ENCODE peak calls at places on chromosome 6, in six cellular contexts. B is NCI-H1092, L is left ventricle myocardium superior, I is A172, U is fibroblast of villous mesenchyme, J is PC-9. A is an unnamed sample.

GRCh38 chr6:170102038-170102437 is 188.8 kb downstream of the DLL1 start:
- DNase-seq in J (no peak), L (no peak), I (no peak), U (no peak), B (no peak), A (no peak)

GRCh38 chr6:6721606-6722005 is 133.1 kb downstream of the LY86 start:
- DNase-seq in B (no peak), I (no peak), L (no peak), U (no peak), J (no peak), A (no peak)

GRCh38 chr6:127956260-127956888 is 55.5 kb upstream of the THEMIS start:
- DNase-seq in B (no peak), U (no peak), J (no peak), I (peak), L (no peak), A (no peak)

GRCh38 chr6:73612611-73613010 is 41.2 kb downstream of the SLC17A5 start:
- DNase-seq in I (no peak), B (no peak), L (no peak), U (no peak), J (no peak), A (no peak)

GRCh38 chr6:47780510-47781356 is 1.1 kb upstream of the OPN5 start:
- DNase-seq in L (peak), J (peak), U (peak), B (peak), I (peak), A (peak)

GRCh38 chr6:69647726-69648125 is 149.1 kb downstream of the LMBRD1 start:
- DNase-seq in B (no peak), L (no peak), J (no peak), I (no peak), U (no peak), A (no peak)

GRCh38 chr6:37320649-37321048 is 33.1 kb upstream of the RNF8 start:
- DNase-seq in L (no peak), I (no peak), U (no peak), B (no peak), J (no peak), A (no peak)

GRCh38 chr6:169529931-169530761 is 171.7 kb downstream of the WDR27 start:
- DNase-seq in B (peak), U (peak), J (no peak), I (no peak), L (peak), A (no peak)

GRCh38 chr6:2940851-2941250 is 30.5 kb downstream of the SERPINB6 start:
- DNase-seq in U (no peak), J (no peak), B (no peak), I (no peak), L (no peak), A (no peak)

GRCh38 chr6:91669154-91669903 is 1082.5 kb upstream of the MAP3K7 start:
- DNase-seq in J (no peak), I (no peak), B (peak), L (no peak), U (no peak), A (no peak)

GRCh38 chr6:28161410-28162079 is 19.9 kb downstream of the ZKSCAN8 start:
- DNase-seq in B (no peak), J (peak), U (peak), I (peak), L (peak), A (peak)

GRCh38 chr6:35215665-35216411 is 2.1 kb downstream of the SCUBE3 start:
- DNase-seq in B (no peak), J (no peak), L (no peak), I (no peak), U (no peak), A (no peak)

GRCh38 chr6:23533954-23534725 is 591.9 kb upstream of the NRSN1 start:
- DNase-seq in J (no peak), I (no peak), B (peak), L (no peak), U (peak), A (no peak)

GRCh38 chr6:135240711-135241110 is 59.6 kb downstream of the MYB start:
- DNase-seq in B (no peak), I (no peak), U (no peak), J (no peak), L (no peak), A (no peak)